ENCODE peak calls at places on chromosome X, in seven cellular contexts. U, M, P, K, A, E and R are unnamed samples.

GRCh38 chrX:65821721-65822496 is 154.5 kb downstream of the MSN start:
- DNase-seq in U (no peak), M (no peak), P (no peak), K (no peak), A (no peak), E (no peak), R (no peak)

GRCh38 chrX:150258463-150259430 is 104.4 kb upstream of the MAMLD1 start:
- DNase-seq in U (no peak), M (no peak), P (no peak), K (no peak), A (no peak), E (no peak), R (no peak)

GRCh38 chrX:25278341-25278740 is 262.6 kb upstream of the ARX start:
- DNase-seq in U (no peak), M (no peak), P (no peak), K (no peak), A (no peak), E (no peak), R (no peak)

GRCh38 chrX:40040686-40041461 is 56.9 kb downstream of the BCOR start:
- DNase-seq in U (no peak), M (no peak), P (no peak), K (no peak), A (no peak), E (no peak), R (no peak)

GRCh38 chrX:130896816-130897508 is 6.0 kb downstream of the ENOX2 start:
- DNase-seq in U (no peak), M (no peak), P (no peak), K (no peak), A (no peak), E (no peak), R (no peak)

GRCh38 chrX:30607155-30607554 is 29.6 kb upstream of the TASL start:
- DNase-seq in U (no peak), M (no peak), P (no peak), K (no peak), A (no peak), E (no peak), R (no peak)

GRCh38 chrX:16488959-16489358 is 161.0 kb upstream of the S100G start:
- DNase-seq in U (no peak), M (no peak), P (no peak), K (no peak), A (no peak), E (no peak), R (no peak)

GRCh38 chrX:155148724-155149537 is 67.3 kb upstream of the VBP1 start:
- DNase-seq in U (no peak), M (peak), P (peak), K (no peak), A (peak), E (peak), R (peak)

GRCh38 chrX:12007881-12008280 is 130.4 kb upstream of the FRMPD4 start:
- DNase-seq in U (peak), M (no peak), P (no peak), K (no peak), A (no peak), E (no peak), R (no peak)

GRCh38 chrX:47523297-47523696 is 37.7 kb upstream of the ARAF start:
- DNase-seq in U (peak), M (peak), P (peak), K (no peak), A (peak), E (peak), R (peak)

GRCh38 chrX:20378291-20378920 is 111.7 kb upstream of the RPS6KA3 start:
- DNase-seq in U (no peak), M (no peak), P (no peak), K (peak), A (no peak), E (no peak), R (no peak)

GRCh38 chrX:132022115-132022862 is 813 bp upstream of the STK26 start:
- DNase-seq in U (no peak), M (peak), P (peak), K (no peak), A (peak), E (peak), R (no peak)

GRCh38 chrX:17521871-17522693 is 147.1 kb downstream of the NHS start:
- DNase-seq in U (peak), M (peak), P (no peak), K (no peak), A (peak), E (no peak), R (no peak)

GRCh38 chrX:76172325-76172887 is 456 bp upstream of the PBDC1 start:
- DNase-seq in U (no peak), M (no peak), P (no peak), K (no peak), A (no peak), E (peak), R (no peak)

GRCh38 chrX:112851161-112851779 is 10.6 kb upstream of the AMOT start:
- DNase-seq in U (no peak), M (no peak), P (no peak), K (peak), A (no peak), E (no peak), R (peak)

GRCh38 chrX:140664939-140665338 is 44.6 kb upstream of the LINC00632 start:
- DNase-seq in U (no peak), M (peak), P (peak), K (no peak), A (peak), E (no peak), R (no peak)

GRCh38 chrX:38893441-38893840 is 92.2 kb downstream of the MID1IP1 start:
- DNase-seq in U (no peak), M (no peak), P (no peak), K (no peak), A (no peak), E (no peak), R (no peak)

GRCh38 chrX:10611441-10612090 is 8.8 kb downstream of the MID1 start:
- DNase-seq in U (no peak), M (no peak), P (no peak), K (no peak), A (no peak), E (no peak), R (peak)

GRCh38 chrX:38312436-38312835 is 14.9 kb downstream of the RPGR start:
- DNase-seq in U (peak), M (no peak), P (no peak), K (no peak), A (no peak), E (no peak), R (no peak)

GRCh38 chrX:98296129-98296528 is 1412.4 kb downstream of the RPA4 start:
- DNase-seq in U (no peak), M (no peak), P (no peak), K (no peak), A (no peak), E (no peak), R (no peak)

GRCh38 chrX:87517571-87518141 is at the start of gene KLHL4:
- DNase-seq in U (no peak), M (no peak), P (no peak), K (no peak), A (no peak), E (peak), R (peak)

GRCh38 chrX:27555514-27555913 is 34.6 kb upstream of the DCAF8L2 start:
- DNase-seq in U (no peak), M (peak), P (peak), K (no peak), A (no peak), E (no peak), R (peak)

GRCh38 chrX:113548308-113549015 is 707.8 kb upstream of the AMOT start:
- DNase-seq in U (no peak), M (no peak), P (no peak), K (no peak), A (no peak), E (peak), R (peak)

GRCh38 chrX:71118032-71118984 is at the start of gene MED12:
- DNase-seq in U (no peak), M (peak), P (peak), K (peak), A (peak), E (peak), R (peak)

GRCh38 chrX:109959356-109959871 is 43.5 kb upstream of the TMEM164 start:
- DNase-seq in U (no peak), M (no peak), P (no peak), K (no peak), A (peak), E (no peak), R (no peak)

GRCh38 chrX:10531927-10532326 is 88.5 kb downstream of the MID1 start:
- DNase-seq in U (no peak), M (no peak), P (no peak), K (no peak), A (no peak), E (no peak), R (no peak)

GRCh38 chrX:1597345-1598020 is 6.1 kb downstream of the AKAP17A start:
- DNase-seq in U (no peak), M (no peak), P (no peak), K (no peak), A (no peak), E (peak), R (no peak)

GRCh38 chrX:57930051-57930450 is 19.8 kb upstream of the ZXDA start:
- DNase-seq in U (no peak), M (no peak), P (no peak), K (no peak), A (no peak), E (no peak), R (no peak)

GRCh38 chrX:43643662-43644061 is 12.4 kb upstream of the MAOA start:
- DNase-seq in U (no peak), M (no peak), P (no peak), K (no peak), A (no peak), E (no peak), R (no peak)

GRCh38 chrX:43646800-43647199 is 9.3 kb upstream of the MAOA start:
- DNase-seq in U (no peak), M (no peak), P (no peak), K (no peak), A (no peak), E (no peak), R (no peak)

GRCh38 chrX:43641691-43642090 is 14.4 kb upstream of the MAOA start:
- DNase-seq in U (no peak), M (no peak), P (no peak), K (no peak), A (no peak), E (no peak), R (no peak)

GRCh38 chrX:43643201-43643600 is 12.9 kb upstream of the MAOA start:
- DNase-seq in U (no peak), M (no peak), P (no peak), K (no peak), A (no peak), E (no peak), R (no peak)

DNA sequence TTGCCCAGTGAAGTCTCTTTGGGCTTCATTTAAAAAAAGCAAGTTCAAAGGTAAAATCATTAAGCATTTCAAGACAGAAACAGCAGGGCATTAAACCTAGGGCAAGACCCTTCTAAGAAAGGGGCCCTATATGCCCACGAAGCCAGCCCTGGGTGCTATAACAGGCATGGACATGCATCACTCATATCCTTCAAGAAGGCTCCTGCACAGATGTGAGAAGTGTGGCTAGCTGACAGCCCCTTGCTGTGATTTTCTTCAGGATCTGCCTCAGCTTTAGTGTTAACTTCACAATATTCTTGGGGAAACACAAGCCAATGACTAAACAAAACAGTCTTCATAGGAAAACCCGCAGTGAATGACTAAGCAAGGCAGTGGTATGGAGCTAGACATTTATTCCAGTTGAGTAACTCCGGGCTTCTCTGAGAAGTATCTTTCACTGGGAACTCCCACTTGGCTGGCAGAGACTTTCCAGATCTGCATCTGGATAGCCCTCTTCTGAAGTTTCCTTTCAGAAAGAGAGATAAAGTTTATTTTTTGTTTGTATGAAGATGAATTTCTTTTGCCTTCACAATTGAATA is 11.9 kb upstream of the MAOA start:
- DNase-seq in U (no peak), M (no peak), P (no peak), K (no peak), A (no peak), E (no peak), R (no peak)
- TF ChIP-seq YY1 in U (no peak), M (no peak), P (no peak), K (no peak), A (no peak), E (no peak), R (no peak)

GRCh38 chrX:56812515-56813105 is 83.6 kb downstream of the NBDY start:
- DNase-seq in U (no peak), M (no peak), P (no peak), K (peak), A (no peak), E (no peak), R (no peak)
- H3K4me3 ChIP-seq in U (no peak), M (no peak), P (no peak), K (peak), A (no peak), E (no peak), R (no peak)

DNA sequence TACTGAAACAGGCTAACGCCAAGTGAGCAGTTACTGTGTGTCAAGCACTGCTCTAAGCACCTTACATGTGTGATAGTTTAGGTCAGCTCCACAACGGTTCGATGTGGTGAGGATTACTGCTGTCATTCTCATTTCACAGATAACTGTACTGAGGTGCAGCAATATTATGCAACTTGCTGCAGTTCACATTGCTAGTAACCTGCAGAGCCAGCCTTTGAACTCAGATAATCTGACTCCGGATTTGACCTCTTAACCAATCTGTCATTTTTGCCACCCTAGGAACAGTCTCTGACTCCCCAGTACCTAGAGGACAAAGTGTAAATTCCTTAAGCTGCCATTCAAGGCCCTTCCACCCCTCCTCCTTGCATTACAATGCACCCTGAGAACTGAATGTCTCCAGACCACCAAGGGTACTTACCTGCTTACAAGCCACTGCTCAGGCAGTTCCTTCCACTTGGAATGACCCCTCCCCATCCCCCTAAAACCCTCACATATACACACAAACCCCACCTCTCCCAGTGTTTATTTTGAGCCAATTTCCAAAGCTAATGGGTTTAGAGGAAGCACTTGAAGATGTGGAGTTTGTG is 24.9 kb downstream of the EFNB1 start:
- DNase-seq in U (no peak), M (no peak), P (peak), K (no peak), A (no peak), E (no peak), R (peak)
- TF ChIP-seq YY1 in U (no peak), M (no peak), P (no peak), K (no peak), A (no peak), E (no peak), R (no peak)

DNA sequence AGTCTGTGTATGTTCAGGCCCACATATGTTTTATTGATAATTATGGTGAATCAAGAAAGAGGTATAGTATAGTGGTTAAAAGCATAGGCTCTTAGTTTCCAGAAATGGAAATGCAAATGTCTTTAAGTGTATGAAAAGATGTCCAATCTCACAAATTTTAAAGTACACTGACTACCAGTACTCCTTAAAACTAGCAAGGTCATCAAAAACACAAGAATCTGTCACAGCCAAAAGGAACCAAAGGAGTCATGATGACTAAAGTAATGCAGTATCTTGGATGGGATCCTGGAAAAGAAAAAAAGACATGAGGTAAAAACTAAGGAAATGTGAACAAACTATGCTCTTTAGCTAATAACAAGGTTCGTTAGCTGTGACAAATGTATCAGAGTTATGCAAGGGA is 659 bp upstream of the RBM41 start:
- DNase-seq in U (no peak), M (no peak), P (no peak), K (no peak), A (no peak), E (no peak), R (no peak)
- H3K4me3 ChIP-seq in U (no peak), M (peak), P (peak), K (peak), A (no peak), E (no peak), R (no peak)

GRCh38 chrX:95995600-95995999 is 689.0 kb upstream of the DIAPH2 start:
- DNase-seq in U (no peak), M (no peak), P (no peak), K (no peak), A (no peak), E (no peak), R (no peak)
- TF ChIP-seq YY1 in U (no peak), M (no peak), P (no peak), K (no peak), A (no peak), E (no peak), R (no peak)

DNA sequence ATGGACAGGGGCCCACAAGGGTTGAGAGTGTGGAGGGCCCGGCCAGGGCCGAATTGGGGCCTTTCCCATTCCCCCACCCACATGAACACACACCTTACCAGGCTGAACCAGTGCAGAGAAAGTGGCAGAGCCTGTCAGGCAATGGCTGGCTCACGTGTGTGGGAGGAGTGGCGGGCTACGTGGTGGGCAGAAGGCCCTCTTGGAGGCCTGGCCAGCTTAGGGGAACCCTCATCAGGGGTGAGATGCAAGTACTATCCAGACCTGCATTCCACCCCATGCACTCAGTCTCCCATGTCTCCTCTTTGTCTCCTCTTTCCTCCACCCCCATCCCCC is 965 bp downstream of the TCEAL4 start:
- DNase-seq in U (no peak), M (peak), P (no peak), K (no peak), A (no peak), E (no peak), R (no peak)
- H3K4me3 ChIP-seq in U (peak), M (peak), P (peak), K (peak), A (no peak), E (peak), R (peak)

GRCh38 chrX:134548257-134548732 is 88.3 kb downstream of the HPRT1 start:
- DNase-seq in U (no peak), M (peak), P (no peak), K (no peak), A (no peak), E (no peak), R (no peak)
- TF ChIP-seq YY1 in U (no peak), M (no peak), P (no peak), K (no peak), A (no peak), E (no peak), R (no peak)

DNA sequence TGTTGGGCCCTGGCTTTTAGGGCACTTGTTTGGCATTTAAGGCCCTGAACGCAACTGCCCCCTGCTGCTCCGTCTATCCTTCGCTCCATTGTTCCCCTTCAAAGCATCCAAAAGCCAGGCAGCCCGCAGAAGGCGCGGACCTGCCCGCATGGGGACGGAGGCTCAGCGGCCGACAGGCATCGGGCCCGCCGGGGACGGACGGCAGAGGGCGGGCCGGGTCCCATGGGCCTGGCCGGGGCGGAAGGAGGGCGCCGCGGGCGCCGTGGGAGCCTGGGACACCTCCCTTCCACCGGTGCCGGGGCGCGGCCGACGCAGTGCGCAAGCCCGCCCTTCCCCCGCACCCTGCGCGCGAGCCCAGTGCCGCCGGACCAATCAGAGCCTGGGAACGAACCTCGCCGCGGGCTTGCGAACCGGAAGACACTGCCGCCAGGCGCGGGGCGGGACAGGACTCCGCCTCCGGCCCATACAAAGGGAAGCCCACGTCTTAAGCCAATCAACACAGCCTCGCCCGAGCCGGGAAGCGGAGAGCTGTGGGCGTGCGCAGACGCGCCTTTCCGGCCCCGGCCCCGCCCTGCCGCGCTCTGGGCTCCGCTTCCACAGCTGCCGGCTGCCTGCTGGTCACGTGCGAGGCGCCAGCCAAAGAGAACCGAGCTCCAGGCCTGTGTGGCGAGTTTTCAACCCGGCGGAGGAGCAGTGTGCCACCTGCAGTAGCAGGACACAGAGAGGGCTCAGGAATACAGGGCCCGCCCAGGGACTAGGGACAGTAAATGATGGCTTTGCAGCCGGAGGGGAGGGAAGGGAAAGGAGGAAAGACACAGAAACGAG is 2.1 kb upstream of the ARHGAP4 start:
- DNase-seq in U (peak), M (peak), P (peak), K (peak), A (peak), E (peak), R (peak)
- H3K4me3 ChIP-seq in U (peak), M (peak), P (peak), K (peak), A (peak), E (peak), R (peak)